ENCODE peak calls at places on chromosome 22, in ten cellular contexts. P is psoas muscle; J is neuronal stem cell; V is left ventricle myocardium inferior; O is iPS DF 6.9; E is stomach; D is small intestine; A is brain microvascular endothelial cell; T is CD4-positive, CD25-positive, alpha-beta regulatory T cell; C is sigmoid colon. W is an unnamed sample.

GRCh38 chr22:37801946-37802309 is 5.8 kb upstream of the GCAT start:
- DNase-seq in P (no peak), E (no peak), D (peak; percentile 59), O (no peak), V (no peak), T (no peak), A (no peak), J (no peak), C (no peak), W (no peak)

GRCh38 chr22:25754527-25755202 is 12.7 kb downstream of the MYO18B start:
- DNase-seq in T (no peak), E (no peak), P (peak; percentile 88), V (peak; percentile 84), A (peak; percentile 96), C (peak; percentile 91), J (no peak), O (no peak), D (no peak), W (no peak)

GRCh38 chr22:26847816-26848215 is 190.4 kb downstream of the MIAT start:
- DNase-seq in V (no peak), A (no peak), T (no peak), P (no peak), J (no peak), C (no peak), D (no peak), O (no peak), E (no peak), W (no peak)

GRCh38 chr22:23826510-23827350 is 12.1 kb downstream of the DERL3 start:
- DNase-seq in D (no peak), J (no peak), P (no peak), C (peak; percentile 50), E (no peak), O (no peak), T (no peak), A (peak; percentile 51), V (no peak), W (no peak)

GRCh38 chr22:27210111-27210739 is 552.8 kb downstream of the MIAT start:
- DNase-seq in J (no peak), A (no peak), O (no peak), C (no peak), D (no peak), E (no peak), V (no peak), T (no peak), P (no peak), W (no peak)

GRCh38 chr22:49838771-49839717 is 11.4 kb upstream of the BRD1 start:
- DNase-seq in C (no peak), T (peak; percentile 82), P (no peak), J (no peak), O (no peak), A (no peak), E (no peak), D (peak; percentile 66), V (no peak), W (peak; percentile 86)

GRCh38 chr22:28053871-28054621 is 135.0 kb upstream of the PITPNB start:
- DNase-seq in T (no peak), D (no peak), C (no peak), J (no peak), P (no peak), O (no peak), V (no peak), A (no peak), E (no peak), W (no peak)

GRCh38 chr22:37896181-37896592 is 9.9 kb upstream of the MICALL1 start:
- DNase-seq in A (no peak), J (no peak), E (peak; percentile 42), C (no peak), D (peak; percentile 81), T (no peak), O (no peak), P (no peak), V (no peak), W (no peak)

GRCh38 chr22:48138427-48138826 is 1376.0 kb downstream of the TBC1D22A start:
- DNase-seq in J (no peak), D (no peak), P (no peak), T (no peak), V (no peak), C (no peak), A (no peak), O (no peak), E (no peak), W (no peak)

GRCh38 chr22:28899199-28899853 is 16.0 kb downstream of the ZNRF3 start:
- DNase-seq in E (no peak), D (no peak), T (no peak), P (no peak), V (no peak), O (no peak), A (no peak), J (no peak), C (peak; percentile 46), W (no peak)

GRCh38 chr22:30241576-30242371 is 4.8 kb downstream of the LIF start:
- DNase-seq in O (no peak), P (no peak), J (no peak), T (no peak), A (no peak), E (no peak), D (no peak), V (no peak), C (no peak), W (peak; percentile 46)

GRCh38 chr22:41092847-41093371 is 517 bp downstream of the EP300 start:
- DNase-seq in O (no peak), A (no peak), J (no peak), C (no peak), T (no peak), D (peak; percentile 41), E (peak; percentile 41), V (no peak), P (peak; percentile 27), W (no peak)

GRCh38 chr22:27474711-27475547 is 326.6 kb downstream of the MN1 start:
- DNase-seq in C (peak; percentile 79), J (no peak), D (no peak), O (no peak), E (no peak), P (no peak), T (no peak), V (no peak), A (peak; percentile 91), W (peak; percentile 67)

DNA sequence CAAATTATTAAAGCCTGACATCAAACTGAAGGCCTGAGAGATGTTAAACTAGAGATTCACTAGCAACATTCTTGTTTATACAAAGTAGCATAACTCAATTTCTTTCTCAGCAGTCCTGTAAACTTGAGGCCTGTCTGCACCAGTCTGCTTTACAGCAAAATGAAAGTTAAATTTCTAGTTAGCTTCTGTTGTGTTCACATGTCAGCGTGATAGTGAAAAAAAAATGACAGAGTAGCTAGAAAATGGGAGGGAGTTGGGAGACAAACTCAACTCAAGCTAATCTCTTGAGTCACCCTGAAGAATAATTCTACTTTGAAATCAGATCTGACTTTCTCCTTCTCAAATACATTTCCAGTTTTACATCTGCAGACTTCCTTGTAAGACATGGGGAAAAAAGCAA is 6.5 kb downstream of the RBFOX2 start:
- DNase-seq in D (no peak), P (no peak), J (no peak), V (no peak), T (no peak), E (no peak), C (no peak), A (peak; percentile 24), O (no peak), W (no peak)
- H3K27me3 ChIP-seq in D (no peaks in the 10 kb centered on the region), P (no peaks in the 10 kb centered on the region), J (no peaks in the 10 kb centered on the region), V (no peaks in the 10 kb centered on the region), T (peaks cover 5% of the 10 kb centered on the region), E (no peaks in the 10 kb centered on the region), C (no peaks in the 10 kb centered on the region), A (no peaks in the 10 kb centered on the region), O (no peaks in the 10 kb centered on the region), W (no peaks in the 10 kb centered on the region)

DNA sequence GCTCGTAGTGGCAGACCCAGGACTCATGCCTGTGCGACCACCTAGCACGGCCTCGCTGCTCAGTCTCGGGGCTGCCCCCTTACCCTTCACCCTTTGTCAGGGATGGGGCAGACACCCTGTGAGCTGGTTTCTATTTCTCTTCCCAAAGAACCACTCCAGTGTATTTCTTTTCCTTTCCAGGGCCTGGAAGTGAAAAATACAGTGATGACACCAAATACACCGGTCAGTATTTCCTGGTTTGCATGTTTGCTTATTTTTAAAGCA is 13.7 kb downstream of the TMEM121B start:
- DNase-seq in V (no peak), J (no peak), C (no peak), P (no peak), E (no peak), D (no peak), A (no peak), O (no peak), T (no peak), W (no peak)
- H3K4me3 ChIP-seq in V (no peak overlapping the region), J (no peak overlapping the region), C (no peak overlapping the region), P (no peak overlapping the region), E (no peak overlapping the region), D (no peak overlapping the region), A (no peak overlapping the region), O (no peak overlapping the region), T (no peak overlapping the region), W (no peak overlapping the region)

GRCh38 chr22:45742866-45743450 is 71.3 kb downstream of the ATXN10 start:
- DNase-seq in A (peak; percentile 25), O (no peak), V (no peak), C (no peak), J (no peak), T (no peak), D (peak; percentile 32), P (peak; percentile 44), E (peak; percentile 30), W (no peak)

GRCh38 chr22:45735273-45735672 is 63.6 kb downstream of the ATXN10 start:
- DNase-seq in C (no peak), T (no peak), A (no peak), J (no peak), V (no peak), D (no peak), P (no peak), E (no peak), O (no peak), W (no peak)

GRCh38 chr22:45740236-45740635 is 68.6 kb downstream of the ATXN10 start:
- DNase-seq in E (no peak), J (no peak), C (no peak), P (no peak), T (no peak), V (no peak), O (no peak), A (peak; percentile 28), D (no peak), W (no peak)

GRCh38 chr22:45743687-45744086 is 72.1 kb downstream of the ATXN10 start:
- DNase-seq in J (no peak), E (no peak), D (no peak), P (no peak), A (no peak), V (no peak), O (no peak), C (no peak), T (no peak), W (no peak)

DNA sequence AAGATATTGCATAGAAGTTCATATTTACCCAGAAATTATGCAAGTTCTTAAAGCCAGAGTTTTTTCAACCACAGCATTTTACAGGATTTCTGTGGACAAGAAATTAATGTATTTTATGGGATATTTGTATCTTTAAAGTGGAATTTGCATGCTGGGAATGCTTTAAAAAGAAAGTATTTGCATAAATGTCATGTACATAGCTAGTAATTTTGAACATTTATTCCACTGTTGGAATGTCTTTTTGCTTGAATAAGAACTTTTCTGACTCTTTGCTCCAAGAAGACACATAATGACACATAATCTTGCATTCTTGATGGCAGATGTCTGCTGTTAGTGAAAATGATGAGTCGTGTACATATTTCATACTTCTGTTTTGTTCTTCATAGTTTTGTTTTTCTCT is 66.6 kb downstream of the ATXN10 start:
- DNase-seq in P (no peak), J (no peak), V (no peak), C (no peak), E (no peak), O (no peak), A (no peak), T (no peak), D (no peak), W (no peak)
- H3K36me3 ChIP-seq in P (peaks cover 12% of the 10 kb centered on the region), J (peaks cover 19% of the 10 kb centered on the region), V (peaks cover 73% of the 10 kb centered on the region), C (peaks cover 6% of the 10 kb centered on the region), E (peaks cover 18% of the 10 kb centered on the region), O (peaks cover 2% of the 10 kb centered on the region), A (peaks cover 32% of the 10 kb centered on the region), T (peaks cover 67% of the 10 kb centered on the region), D (peaks cover 7% of the 10 kb centered on the region), W (peaks cover 4% of the 10 kb centered on the region)

GRCh38 chr22:22787805-22788459 is 99.7 kb upstream of the IGLL5 start:
- DNase-seq in T (peak; percentile 42), V (peak; percentile 35), E (peak; percentile 68), D (peak; percentile 56), J (peak; percentile 51), P (peak; percentile 41), A (peak; percentile 20), O (peak; percentile 22), C (no peak), W (peak; percentile 85)
- H3K27me3 ChIP-seq in T (no peaks in the 10 kb centered on the region), V (peaks cover 71% of the 10 kb centered on the region), E (no peaks in the 10 kb centered on the region), D (no peaks in the 10 kb centered on the region), J (peaks cover under 1% of the 10 kb centered on the region), P (no peaks in the 10 kb centered on the region), A (peaks cover 50% of the 10 kb centered on the region), O (no peaks in the 10 kb centered on the region), C (no peaks in the 10 kb centered on the region), W (peaks cover 21% of the 10 kb centered on the region)

W was measured in H7.